ENCODE peak calls at places on chromosomes 13 and 19, in four cellular contexts. U is thyroid gland; C is GM23248; N is CD4-positive, alpha-beta T cell. B is an unnamed sample.
A peak's percentile ranks its signal among the peaks of the same experiment; 100 is the strongest.

GRCh38 chr19:31066385-31066784 is 282.9 kb downstream of the TSHZ3 start:
- DNase-seq in U (peak; percentile 30), C (peak; percentile 76), N (no peak), B (no peak)

GRCh38 chr19:10789876-10790275 is 46.1 kb downstream of the TMED1 start:
- DNase-seq in U (no peak), C (no peak), N (no peak), B (no peak)

GRCh38 chr19:17357724-17358123 is 19.4 kb downstream of the PLVAP start:
- DNase-seq in U (no peak), C (no peak), N (no peak), B (no peak)

GRCh38 chr13:110393761-110394160 is 86.7 kb downstream of the COL4A2 start:
- DNase-seq in U (no peak), C (no peak), N (no peak), B (no peak)

GRCh38 chr19:28307460-28307859 is 905.5 kb downstream of the UQCRFS1 start:
- DNase-seq in U (no peak), C (peak; percentile 78), N (no peak), B (no peak)

GRCh38 chr13:46278474-46278873 is 66.7 kb downstream of the LRRC63 start:
- DNase-seq in U (no peak), C (no peak), N (no peak), B (no peak)

GRCh38 chr13:20353973-20354372 is 121.9 kb upstream of the GJB6 start:
- DNase-seq in U (no peak), C (peak; percentile 81), N (no peak), B (no peak)

GRCh38 chr13:44591316-44591715 is 15.2 kb upstream of the TSC22D1 start:
- DNase-seq in U (no peak), C (no peak), N (no peak), B (no peak)

GRCh38 chr19:13585512-13585911 is 79.2 kb upstream of the CACNA1A start:
- DNase-seq in U (no peak), C (no peak), N (no peak), B (no peak)

GRCh38 chr13:46334008-46334407 is 53.0 kb downstream of the RUBCNL start:
- DNase-seq in U (no peak), C (no peak), N (no peak), B (no peak)

GRCh38 chr13:36130168-36130541 is 1.0 kb downstream of the DCLK1 start:
- DNase-seq in U (no peak), C (no peak), N (no peak), B (no peak)

GRCh38 chr13:51444922-51445321 is 7.9 kb downstream of the INTS6 start:
- DNase-seq in U (no peak), C (peak; percentile 67), N (no peak), B (no peak)

GRCh38 chr19:17528610-17529009 is 17.2 kb downstream of the PGLS start:
- DNase-seq in U (no peak), C (no peak), N (no peak), B (no peak)

GRCh38 chr19:52600639-52601024 is 30.5 kb downstream of the ZNF701 start:
- DNase-seq in U (peak; percentile 26), C (no peak), N (peak; percentile 10), B (no peak)

GRCh38 chr13:51942189-51942588 is 69.1 kb downstream of the ATP7B start:
- DNase-seq in U (no peak), C (no peak), N (peak; percentile 30), B (peak; percentile 27)

GRCh38 chr19:30669329-30670010 is 297.3 kb downstream of the ZNF536 start:
- DNase-seq in U (peak; percentile 66), C (peak; percentile 62), N (peak; percentile 26), B (peak; percentile 31)

GRCh38 chr19:8806661-8807060 is 25.4 kb downstream of the ZNF558 start:
- DNase-seq in U (no peak), C (no peak), N (no peak), B (no peak)
- H3K9me3 ChIP-seq in U (peaks cover 10% of the 10 kb centered on the region), C (peaks cover 11% of the 10 kb centered on the region), N (peaks cover 73% of the 10 kb centered on the region), B (peaks cover 29% of the 10 kb centered on the region)

DNA sequence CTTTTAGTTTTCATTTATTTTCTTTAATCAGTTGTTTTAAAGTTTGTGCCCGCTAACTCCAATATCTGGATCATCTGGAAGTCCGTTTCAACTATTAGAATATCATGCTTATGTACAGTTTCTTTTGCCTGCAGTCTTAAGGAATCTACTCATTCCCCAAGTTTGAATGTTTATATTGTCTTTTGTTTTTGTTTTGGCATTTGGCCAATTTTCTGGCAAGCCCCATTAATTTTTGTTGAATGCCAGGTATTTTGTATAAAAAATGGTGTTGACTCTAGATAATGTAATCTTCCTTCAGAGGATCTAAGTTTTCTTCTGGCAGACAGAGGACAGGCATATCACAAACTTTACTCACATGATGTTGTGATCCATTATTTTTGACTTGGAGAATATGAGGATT is 11.1 kb upstream of the ZNF235 start:
- DNase-seq in U (no peak), C (no peak), N (no peak), B (no peak)
- H3K9me3 ChIP-seq in U (no peaks in the 10 kb centered on the region), C (peaks cover 4% of the 10 kb centered on the region), N (peaks cover 14% of the 10 kb centered on the region), B (no peaks in the 10 kb centered on the region)

GRCh38 chr19:50059045-50059444 is 33.2 kb downstream of the ZNF473 start:
- DNase-seq in U (no peak), C (no peak), N (no peak), B (no peak)
- H3K9me3 ChIP-seq in U (no peaks in the 10 kb centered on the region), C (no peaks in the 10 kb centered on the region), N (peaks cover 26% of the 10 kb centered on the region), B (peaks cover 5% of the 10 kb centered on the region)

GRCh38 chr19:36747750-36748149 is 24.9 kb downstream of the ZNF850 start:
- DNase-seq in U (no peak), C (no peak), N (no peak), B (no peak)
- H3K9me3 ChIP-seq in U (peaks cover 13% of the 10 kb centered on the region), C (peaks cover 19% of the 10 kb centered on the region), N (peaks cover 100% of the 10 kb centered on the region), B (peaks cover 53% of the 10 kb centered on the region)

DNA sequence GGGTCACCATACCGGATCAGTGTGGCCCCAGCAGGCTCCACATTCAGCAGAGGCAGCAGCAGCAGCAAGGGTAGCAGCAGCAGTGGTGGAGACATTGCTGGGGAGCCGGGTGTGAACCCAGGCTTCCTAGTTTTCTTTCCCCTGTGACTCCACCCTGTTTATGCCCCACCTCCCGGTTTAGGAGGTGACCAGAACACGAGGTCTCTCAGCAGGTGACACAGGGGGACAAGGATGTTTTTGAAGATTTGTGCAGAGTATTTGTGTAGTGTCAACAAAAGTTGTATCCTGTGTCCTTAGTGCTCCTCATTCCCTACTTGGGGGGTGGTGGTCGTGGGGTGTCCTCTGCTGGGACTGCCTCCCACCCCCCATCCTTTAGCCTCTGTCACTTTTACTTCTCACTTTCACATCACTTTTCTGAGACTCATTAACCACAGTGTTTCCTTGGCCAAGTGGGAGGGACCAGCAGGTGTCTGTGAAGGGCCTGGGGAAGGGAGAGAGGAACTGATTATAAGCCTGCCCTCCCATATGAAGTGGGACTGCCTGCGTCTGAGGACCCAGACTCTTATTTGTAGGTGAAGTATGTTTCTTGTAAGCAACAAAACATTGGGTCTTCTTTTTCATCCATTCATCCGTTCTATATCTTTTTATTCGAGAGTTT is 15.6 kb upstream of the KCNC3 start:
- DNase-seq in U (no peak), C (no peak), N (no peak), B (no peak)
- H3K9me3 ChIP-seq in U (no peaks in the 10 kb centered on the region), C (no peaks in the 10 kb centered on the region), N (peaks cover 5% of the 10 kb centered on the region), B (no peaks in the 10 kb centered on the region)

GRCh38 chr19:51501594-51502263 is at the start of gene SIGLEC12:
- DNase-seq in U (no peak), C (no peak), N (no peak), B (no peak)

GRCh38 chr19:51503428-51503827 is 1.8 kb upstream of the SIGLEC12 start:
- DNase-seq in U (no peak), C (no peak), N (no peak), B (no peak)

GRCh38 chr19:51507209-51507608 is 5.6 kb upstream of the SIGLEC12 start:
- DNase-seq in U (no peak), C (no peak), N (no peak), B (no peak)

GRCh38 chr19:51505904-51506303 is 4.3 kb upstream of the SIGLEC12 start:
- DNase-seq in U (no peak), C (no peak), N (no peak), B (no peak)

GRCh38 chr19:51503891-51504290 is 2.3 kb upstream of the SIGLEC12 start:
- DNase-seq in U (no peak), C (no peak), N (no peak), B (no peak)
- H3K9me3 ChIP-seq in U (no peaks in the 10 kb centered on the region), C (no peaks in the 10 kb centered on the region), N (no peaks in the 10 kb centered on the region), B (no peaks in the 10 kb centered on the region)

GRCh38 chr19:40433391-40434216 is 7.8 kb upstream of the SERTAD1 start:
- DNase-seq in U (peak; percentile 92), C (peak; percentile 96), N (peak; percentile 45), B (no peak)

GRCh38 chr19:40431698-40432097 is 5.9 kb upstream of the SERTAD1 start:
- DNase-seq in U (no peak), C (no peak), N (no peak), B (no peak)
- H3K9me3 ChIP-seq in U (no peaks in the 10 kb centered on the region), C (no peaks in the 10 kb centered on the region), N (no peaks in the 10 kb centered on the region), B (no peaks in the 10 kb centered on the region)

GRCh38 chr19:22600690-22601648 is 33.2 kb upstream of the ZNF492 start:
- DNase-seq in U (no peak), C (no peak), N (no peak), B (no peak)
- H3K9me3 ChIP-seq in U (no peaks in the 10 kb centered on the region), C (no peaks in the 10 kb centered on the region), N (peaks cover 10% of the 10 kb centered on the region), B (no peaks in the 10 kb centered on the region)

B was measured in T-helper 17 cell.